ENCODE peak calls at places on chromosomes 13 and 19, in five cellular contexts. X is foreskin keratinocyte, P is breast epithelium, R is cardiac muscle cell, E is dorsolateral prefrontal cortex. D is an unnamed sample. For H3K27me3, the result is how much of the 10 kb centered on the place peaks cover.

GRCh38 chr13:75076476-75076875 is 405.5 kb downstream of the TBC1D4 start:
- DNase-seq in X (no peak), P (no peak), R (peak), E (no peak), D (no peak)

GRCh38 chr19:1487576-1488281 is 2.4 kb downstream of the PCSK4 start:
- DNase-seq in X (no peak), P (no peak), R (no peak), E (no peak), D (no peak)

GRCh38 chr13:24032674-24033073 is 127.8 kb upstream of the SPATA13 start:
- DNase-seq in X (no peak), P (no peak), R (peak), E (no peak), D (peak)

GRCh38 chr19:38869836-38870607 is 8.1 kb downstream of the RINL start:
- DNase-seq in X (no peak), P (peak), R (peak), E (peak), D (peak)

GRCh38 chr19:5838437-5839311 is 828 bp downstream of the FUT6 start:
- DNase-seq in X (no peak), P (no peak), R (no peak), E (no peak), D (no peak)

GRCh38 chr19:1181606-1182005 is 7.5 kb upstream of the SBNO2 start:
- DNase-seq in X (peak), P (peak), R (no peak), E (no peak), D (peak)

GRCh38 chr19:35868172-35868822 is at the start of gene APLP1:
- DNase-seq in X (no peak), P (peak), R (peak), E (peak), D (peak)

GRCh38 chr13:65597839-65598818 is 1632.0 kb downstream of the PCDH9 start:
- DNase-seq in X (peak), P (no peak), R (peak), E (no peak), D (no peak)

GRCh38 chr19:8132858-8133458 is 16.4 kb downstream of the FBN3 start:
- DNase-seq in X (no peak), P (no peak), R (no peak), E (no peak), D (no peak)

GRCh38 chr13:91097269-91097668 is 250.2 kb upstream of the MIR17HG start:
- DNase-seq in X (no peak), P (no peak), R (no peak), E (no peak), D (no peak)

GRCh38 chr19:8305798-8306197 is 2.4 kb downstream of the CD320 start:
- DNase-seq in X (no peak), P (peak), R (no peak), E (no peak), D (no peak)

GRCh38 chr19:9431475-9431874 is 3.9 kb downstream of the ZNF266 start:
- DNase-seq in X (no peak), P (no peak), R (peak), E (no peak), D (peak)

GRCh38 chr13:87524775-87525174 is 146.4 kb upstream of the SLITRK5 start:
- DNase-seq in X (peak), P (no peak), R (no peak), E (no peak), D (no peak)

GRCh38 chr19:33418871-33419762 is 45.6 kb downstream of the CEBPG start:
- DNase-seq in X (no peak), P (no peak), R (no peak), E (no peak), D (no peak)

GRCh38 chr19:35030257-35031071 is at the start of gene SCN1B:
- DNase-seq in X (peak), P (no peak), R (peak), E (peak), D (peak)

GRCh38 chr13:29905845-29906244 is 55.4 kb upstream of the UBL3 start:
- DNase-seq in X (peak), P (no peak), R (peak), E (no peak), D (peak)

GRCh38 chr19:15551183-15552004 is 43.1 kb downstream of the CYP4F22 start:
- DNase-seq in X (no peak), P (no peak), R (peak), E (no peak), D (peak)

GRCh38 chr19:19547674-19548345 is 9.7 kb downstream of the CILP2 start:
- DNase-seq in X (no peak), P (no peak), R (no peak), E (no peak), D (no peak)

GRCh38 chr19:18021121-18021755 is 13.3 kb downstream of the ARRDC2 start:
- DNase-seq in X (peak), P (peak), R (peak), E (no peak), D (peak)

GRCh38 chr19:46351241-46352041 is 4.6 kb downstream of the PPP5C start:
- DNase-seq in X (peak), P (no peak), R (peak), E (no peak), D (peak)

GRCh38 chr13:76454991-76455390 is 431.2 kb downstream of the KCTD12 start:
- DNase-seq in X (no peak), P (no peak), R (no peak), E (no peak), D (no peak)

GRCh38 chr19:45884682-45885555 is 1.0 kb downstream of the IRF2BP1 start:
- DNase-seq in X (no peak), P (no peak), R (no peak), E (no peak), D (no peak)

GRCh38 chr13:60019119-60019993 is 144.4 kb downstream of the DIAPH3 start:
- DNase-seq in X (no peak), P (no peak), R (peak), E (no peak), D (no peak)

GRCh38 chr19:17835182-17836006 is 12.4 kb downstream of the JAK3 start:
- DNase-seq in X (peak), P (no peak), R (peak), E (no peak), D (no peak)

GRCh38 chr13:30900952-30901749 is 4.9 kb upstream of the MEDAG start:
- DNase-seq in X (no peak), P (no peak), R (no peak), E (no peak), D (no peak)

GRCh38 chr13:85503797-85504196 is 295.4 kb downstream of the SLITRK6 start:
- DNase-seq in X (peak), P (no peak), R (peak), E (no peak), D (no peak)

GRCh38 chr19:49831592-49831991 is 13.5 kb downstream of the MED25 start:
- DNase-seq in X (no peak), P (no peak), R (no peak), E (no peak), D (no peak)

GRCh38 chr13:85261757-85262346 is 537.4 kb downstream of the SLITRK6 start:
- DNase-seq in X (no peak), P (no peak), R (peak), E (no peak), D (no peak)

GRCh38 chr19:13417054-13417453 is 89.2 kb downstream of the CACNA1A start:
- DNase-seq in X (no peak), P (no peak), R (peak), E (peak), D (no peak)

GRCh38 chr13:95327190-95327589 is 25.9 kb upstream of the ABCC4 start:
- DNase-seq in X (no peak), P (no peak), R (no peak), E (no peak), D (no peak)

GRCh38 chr13:106432636-106433035 is 102.8 kb downstream of the EFNB2 start:
- DNase-seq in X (peak), P (no peak), R (peak), E (no peak), D (no peak)

GRCh38 chr13:85650613-85651012 is 148.6 kb downstream of the SLITRK6 start:
- DNase-seq in X (peak), P (no peak), R (no peak), E (no peak), D (no peak)

GRCh38 chr19:39193785-39194184 is 3.0 kb upstream of the NCCRP1 start:
- DNase-seq in X (no peak), P (no peak), R (peak), E (no peak), D (peak)

GRCh38 chr13:25068810-25069209 is 27.1 kb upstream of the PABPC3 start:
- DNase-seq in X (no peak), P (no peak), R (no peak), E (no peak), D (no peak)

GRCh38 chr13:97889803-97890202 is 63.7 kb upstream of the IPO5 start:
- DNase-seq in X (no peak), P (no peak), R (no peak), E (no peak), D (no peak)

GRCh38 chr13:62119739-62120700 is 704.4 kb upstream of the PCDH20 start:
- DNase-seq in X (no peak), P (no peak), R (peak), E (no peak), D (no peak)

GRCh38 chr19:50649433-50650391 is at the start of gene C19orf81:
- DNase-seq in X (no peak), P (no peak), R (peak), E (peak), D (no peak)

GRCh38 chr13:110713642-110713952 is at the start of gene ING1:
- DNase-seq in X (no peak), P (no peak), R (no peak), E (peak), D (no peak)

GRCh38 chr13:110711778-110712070 is 1.8 kb upstream of the ING1 start:
- DNase-seq in X (no peak), P (no peak), R (peak), E (no peak), D (no peak)

GRCh38 chr13:110712849-110713641 is 455 bp upstream of the ING1 start:
- DNase-seq in X (peak), P (peak), R (peak), E (peak), D (peak)

GRCh38 chr13:110713981-110714797 is 689 bp downstream of the ING1 start:
- DNase-seq in X (peak), P (peak), R (peak), E (peak), D (peak)

GRCh38 chr13:110712081-110712848 is 1.2 kb upstream of the ING1 start:
- DNase-seq in X (peak), P (peak), R (peak), E (peak), D (peak)
- TF ChIP-seq CTCF in X (no peak), P (no peak), R (no peak), E (peak), D (peak)

GRCh38 chr13:113383089-113383488 is 19.2 kb upstream of the GRTP1 start:
- DNase-seq in X (no peak), P (no peak), R (no peak), E (no peak), D (no peak)
- H3K27me3 ChIP-seq in X (under half), P (under half), R (under half), E (under half), D (under half)

GRCh38 chr13:20057963-20058362 is 99.4 kb downstream of the ZMYM2 start:
- DNase-seq in X (no peak), P (no peak), R (no peak), E (no peak), D (no peak)
- TF ChIP-seq CTCF in X (peak), P (no peak), R (no peak), E (peak), D (no peak)

GRCh38 chr13:79549355-79550106 is 68.6 kb downstream of the NDFIP2 start:
- DNase-seq in X (no peak), P (no peak), R (peak), E (no peak), D (no peak)
- H3K27me3 ChIP-seq in X (under half), P (under half), R (under half), E (under half), D (under half)

GRCh38 chr19:43773725-43774102 is 7.1 kb downstream of the KCNN4 start:
- DNase-seq in X (no peak), P (no peak), R (no peak), E (no peak), D (no peak)

GRCh38 chr19:43776285-43776684 is 4.5 kb downstream of the KCNN4 start:
- DNase-seq in X (no peak), P (no peak), R (no peak), E (no peak), D (no peak)

GRCh38 chr19:43777163-43777700 is 3.5 kb downstream of the KCNN4 start:
- DNase-seq in X (no peak), P (no peak), R (no peak), E (no peak), D (no peak)

GRCh38 chr19:43775299-43775890 is 5.4 kb downstream of the KCNN4 start:
- DNase-seq in X (no peak), P (no peak), R (no peak), E (no peak), D (no peak)

GRCh38 chr19:43774103-43774939 is 6.5 kb downstream of the KCNN4 start:
- DNase-seq in X (peak), P (no peak), R (peak), E (peak), D (peak)
- TF ChIP-seq CTCF in X (peak), P (peak), R (peak), E (peak), D (peak)

GRCh38 chr13:112067871-112068305 is 939 bp downstream of the SOX1 start:
- DNase-seq in X (no peak), P (no peak), R (peak), E (no peak), D (no peak)
- H3K27me3 ChIP-seq in X (half or more), P (under half), R (half or more), E (half or more), D (under half)

GRCh38 chr19:29686285-29686805 is 21.1 kb downstream of the PLEKHF1 start:
- DNase-seq in X (no peak), P (no peak), R (no peak), E (no peak), D (no peak)
- TF ChIP-seq CTCF in X (no peak), P (no peak), R (no peak), E (no peak), D (no peak)